ENCODE peak calls at places on chromosome 3, in six cellular contexts. S is A673, U is heart right ventricle, P is neuronal stem cell, W is prostate gland, J is transverse colon. H is an unnamed sample.

GRCh38 chr3:161600185-161600584 is 103.6 kb downstream of the OTOL1 start:
- DNase-seq in S (no peak), J (no peak), U (no peak), W (no peak), P (no peak), H (no peak)

GRCh38 chr3:115071611-115072010 is 75.5 kb downstream of the ZBTB20 start:
- DNase-seq in P (no peak), U (no peak), W (no peak), S (no peak), J (no peak), H (peak; percentile 44)

GRCh38 chr3:80391573-80391972 is 623.8 kb upstream of the ROBO1 start:
- DNase-seq in J (no peak), S (no peak), W (no peak), U (no peak), P (no peak), H (no peak)

GRCh38 chr3:124565013-124565412 is 165.2 kb upstream of the UMPS start:
- DNase-seq in J (peak; percentile 77), S (peak; percentile 88), P (peak; percentile 84), U (peak; percentile 84), W (peak; percentile 76), H (peak; percentile 75)

GRCh38 chr3:55655544-55655943 is 168.4 kb upstream of the WNT5A start:
- DNase-seq in P (no peak), J (no peak), S (no peak), U (no peak), W (no peak), H (no peak)

GRCh38 chr3:159600291-159600690 is 388.3 kb upstream of the IL12A start:
- DNase-seq in U (no peak), J (no peak), W (no peak), S (no peak), P (no peak), H (no peak)

GRCh38 chr3:14431928-14432834 is 29.8 kb downstream of the SLC6A6 start:
- DNase-seq in W (peak; percentile 68), U (peak; percentile 86), J (peak; percentile 93), S (peak; percentile 95), P (no peak), H (peak; percentile 83)

GRCh38 chr3:126447456-126448106 is 28.1 kb downstream of the ZXDC start:
- DNase-seq in P (no peak), S (no peak), J (no peak), U (no peak), W (no peak), H (no peak)

GRCh38 chr3:122091602-122092006 is 36.4 kb downstream of the CD86 start:
- DNase-seq in W (no peak), U (no peak), P (no peak), J (no peak), S (no peak), H (peak; percentile 18)

GRCh38 chr3:197151562-197151961 is 121.9 kb upstream of the MELTF start:
- DNase-seq in U (peak; percentile 20), S (peak; percentile 72), P (no peak), W (no peak), J (no peak), H (peak; percentile 66)

GRCh38 chr3:194296832-194297666 is 54.1 kb downstream of the CPN2 start:
- DNase-seq in P (peak; percentile 95), J (peak; percentile 32), S (no peak), U (no peak), W (no peak), H (no peak)

GRCh38 chr3:162183440-162183839 is 686.8 kb downstream of the OTOL1 start:
- DNase-seq in U (no peak), J (no peak), P (no peak), W (no peak), S (no peak), H (no peak)

GRCh38 chr3:151499198-151499597 is 38.3 kb upstream of the IGSF10 start:
- DNase-seq in W (no peak), U (no peak), S (no peak), J (no peak), P (no peak), H (no peak)

GRCh38 chr3:14416453-14416852 is 14.0 kb downstream of the SLC6A6 start:
- DNase-seq in P (no peak), S (no peak), U (no peak), J (no peak), W (no peak), H (no peak)

GRCh38 chr3:30657914-30658313 is 51.5 kb downstream of the TGFBR2 start:
- DNase-seq in J (no peak), S (no peak), W (no peak), P (no peak), U (peak; percentile 27), H (no peak)

GRCh38 chr3:30656624-30657141 is 50.3 kb downstream of the TGFBR2 start:
- DNase-seq in J (no peak), S (no peak), U (no peak), W (no peak), P (no peak), H (no peak)

GRCh38 chr3:30660128-30660525 is 53.7 kb downstream of the TGFBR2 start:
- DNase-seq in S (no peak), P (no peak), W (no peak), J (no peak), U (no peak), H (no peak)

GRCh38 chr3:30659270-30660127 is 53.1 kb downstream of the TGFBR2 start:
- DNase-seq in S (peak; percentile 76), W (no peak), J (no peak), P (no peak), U (no peak), H (peak; percentile 61)

GRCh38 chr3:30658328-30659052 is 52.1 kb downstream of the TGFBR2 start:
- DNase-seq in P (no peak), U (peak; percentile 50), W (no peak), J (no peak), S (peak; percentile 84), H (peak; percentile 10)
- H3K4me3 ChIP-seq in P (no peak overlapping the region), U (no peak overlapping the region), W (no peak overlapping the region), J (peak overlapping the region; percentile 0), S (peak overlapping the region; percentile 5), H (no peak overlapping the region)

GRCh38 chr3:134796313-134797079 is 1.4 kb downstream of the EPHB1 start:
- DNase-seq in S (peak; percentile 24), U (no peak), P (peak; percentile 53), J (no peak), W (no peak), H (peak; percentile 34)

GRCh38 chr3:134794323-134794722 is 737 bp upstream of the EPHB1 start:
- DNase-seq in W (no peak), U (no peak), J (no peak), P (no peak), S (no peak), H (no peak)

GRCh38 chr3:134793562-134793961 is 1.5 kb upstream of the EPHB1 start:
- DNase-seq in P (no peak), J (no peak), W (no peak), S (no peak), U (no peak), H (no peak)

GRCh38 chr3:134795776-134796312 is 784 bp downstream of the EPHB1 start:
- DNase-seq in J (no peak), P (peak; percentile 40), S (peak; percentile 11), W (no peak), U (no peak), H (peak; percentile 17)

DNA sequence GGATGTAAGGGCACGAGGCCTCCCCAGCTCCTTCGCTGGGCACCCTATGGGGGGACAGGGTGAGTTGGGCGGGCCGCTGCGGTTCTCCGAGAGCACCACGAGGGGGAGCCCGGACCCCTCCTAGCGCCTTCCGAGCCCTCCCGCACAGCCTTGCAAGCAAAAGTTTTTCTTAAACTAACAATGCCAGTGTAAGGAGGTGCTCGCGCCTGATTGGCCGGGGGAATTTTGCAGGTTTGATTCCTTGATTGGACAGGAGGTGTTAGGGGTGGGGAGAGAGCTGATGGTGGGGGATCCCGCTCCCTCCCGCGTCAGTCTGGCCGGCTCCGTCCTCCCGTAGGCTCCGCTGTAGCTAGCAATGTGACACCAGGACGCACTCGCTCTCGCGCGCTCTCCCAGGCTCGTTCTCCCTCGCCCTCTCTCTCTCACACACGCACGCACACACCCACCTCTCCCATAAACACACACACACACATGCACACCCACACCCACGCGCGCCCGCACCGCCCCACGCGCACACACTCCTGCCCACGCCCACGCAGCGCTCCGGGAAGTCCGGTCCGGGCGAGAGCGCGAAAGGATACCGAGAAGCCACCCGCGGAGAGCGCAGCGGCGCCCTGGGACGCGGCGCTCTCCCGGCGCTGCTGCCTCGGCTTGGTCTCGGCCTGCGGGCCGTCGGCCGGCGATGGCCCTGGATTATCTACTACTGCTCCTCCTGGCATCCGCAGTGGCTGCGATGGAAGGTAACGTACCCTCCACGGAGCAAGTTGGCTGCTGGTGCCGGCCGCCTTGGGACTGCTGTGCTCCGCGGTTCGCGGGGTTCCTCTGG is at the start of gene EPHB1:
- DNase-seq in W (peak; percentile 77), J (peak; percentile 70), S (peak; percentile 95), P (peak; percentile 96), U (peak; percentile 80), H (peak; percentile 93)
- H3K27ac ChIP-seq in W (peak within 1 kb of the TSS; percentile 32), J (peak within 1 kb of the TSS; percentile 28), S (no peak within 1 kb of the TSS), P (no peak within 1 kb of the TSS), U (no peak within 1 kb of the TSS), H (peak within 1 kb of the TSS; percentile 13)

GRCh38 chr3:46301122-46301835 is 52.6 kb upstream of the CCR2 start:
- DNase-seq in W (no peak), U (no peak), J (no peak), S (no peak), P (no peak), H (no peak)
- H3K27me3 ChIP-seq in W (no peaks in the 10 kb centered on the region), U (peaks cover 4% of the 10 kb centered on the region), J (no peaks in the 10 kb centered on the region), S (peaks cover 12% of the 10 kb centered on the region), P (no peaks in the 10 kb centered on the region), H (no peaks in the 10 kb centered on the region)

DNA sequence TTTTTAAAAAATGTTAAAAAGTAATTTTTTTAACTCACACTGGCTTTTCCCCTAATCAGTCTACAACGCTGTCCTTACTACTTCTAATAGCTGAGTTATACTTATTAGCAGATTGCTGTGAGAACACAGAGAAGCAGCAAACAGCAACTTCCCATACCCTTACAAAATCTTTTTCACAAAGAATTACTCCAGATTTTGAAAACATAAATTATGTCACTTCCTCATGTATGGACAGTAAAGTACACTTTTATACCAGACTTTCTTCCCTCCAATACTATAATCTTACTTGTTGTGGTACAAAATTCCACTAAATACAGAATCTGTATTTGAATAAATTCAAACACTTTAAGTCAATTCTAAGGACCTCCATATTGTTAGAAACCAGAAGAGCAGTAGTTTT is 2.1 kb downstream of the PHC3 start:
- DNase-seq in J (no peak), U (no peak), P (no peak), S (no peak), W (no peak), H (no peak)
- H3K4me3 ChIP-seq in J (peak overlapping the region; percentile 96), U (peak overlapping the region; percentile 90), P (no peak overlapping the region), S (peak overlapping the region; percentile 82), W (peak overlapping the region; percentile 83), H (peak overlapping the region; percentile 95)